ENCODE peak calls at places on chromosomes 11 and 22, in five cellular contexts. L is A549; M is neural progenitor cell; K is IMR-90; U is CD8-positive, alpha-beta T cell. S is an unnamed sample.

GRCh38 chr11:31645747-31646146 is 136.2 kb downstream of the ELP4 start:
- DNase-seq in L (peak; percentile 13), M (no peak), K (peak; percentile 88), U (no peak), S (peak; percentile 34)

GRCh38 chr11:41382927-41383326 is 76.5 kb downstream of the LRRC4C start:
- DNase-seq in L (no peak), M (peak; percentile 11), K (no peak), U (no peak), S (no peak)

GRCh38 chr22:44445307-44445680 is 52.7 kb downstream of the RTL6 start:
- DNase-seq in L (no peak), M (no peak), K (no peak), U (no peak), S (no peak)

GRCh38 chr11:126327280-126328000 is 23.6 kb downstream of the DCPS start:
- DNase-seq in L (no peak), M (no peak), K (no peak), U (no peak), S (no peak)

GRCh38 chr22:25758316-25758715 is 16.3 kb downstream of the MYO18B start:
- DNase-seq in L (no peak), M (no peak), K (no peak), U (no peak), S (no peak)

GRCh38 chr11:133134561-133135173 is 397.6 kb downstream of the OPCML start:
- DNase-seq in L (peak; percentile 8), M (peak; percentile 80), K (peak; percentile 4), U (peak; percentile 32), S (no peak)

GRCh38 chr22:38570841-38571364 is 920 bp upstream of the DMC1 start:
- DNase-seq in L (peak; percentile 9), M (peak; percentile 70), K (peak; percentile 17), U (peak; percentile 46), S (no peak)

GRCh38 chr11:1774886-1775285 is 11.2 kb upstream of the CTSD start:
- DNase-seq in L (no peak), M (no peak), K (no peak), U (no peak), S (no peak)

GRCh38 chr11:125402436-125402835 is 93.6 kb downstream of the FEZ1 start:
- DNase-seq in L (no peak), M (no peak), K (peak; percentile 73), U (no peak), S (no peak)

DNA sequence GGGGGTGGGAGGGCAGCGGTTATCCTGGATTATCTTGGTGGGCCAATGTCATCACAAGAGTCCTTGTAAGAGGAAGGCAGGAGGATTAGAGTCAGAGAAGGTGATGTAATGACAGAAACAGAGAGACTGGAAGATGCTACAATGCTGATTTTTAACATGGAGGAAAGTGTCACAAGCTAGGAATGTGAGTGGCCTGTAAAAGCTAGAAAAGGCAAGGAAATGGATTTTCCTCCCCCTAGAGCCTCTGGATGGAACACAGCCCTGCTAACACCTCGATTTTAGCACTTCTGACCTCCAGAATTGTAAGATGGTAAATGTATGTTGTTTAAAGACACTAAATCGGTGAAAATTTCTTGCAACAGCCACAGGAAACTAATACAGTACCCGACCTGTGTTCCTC is 109.3 kb downstream of the MN1 start:
- DNase-seq in L (no peak), M (no peak), K (peak; percentile 20), U (no peak), S (no peak)
- TF ChIP-seq CTCF in L (no peak), M (no peak), K (peak; percentile 18), U (no peak), S (no peak)

DNA sequence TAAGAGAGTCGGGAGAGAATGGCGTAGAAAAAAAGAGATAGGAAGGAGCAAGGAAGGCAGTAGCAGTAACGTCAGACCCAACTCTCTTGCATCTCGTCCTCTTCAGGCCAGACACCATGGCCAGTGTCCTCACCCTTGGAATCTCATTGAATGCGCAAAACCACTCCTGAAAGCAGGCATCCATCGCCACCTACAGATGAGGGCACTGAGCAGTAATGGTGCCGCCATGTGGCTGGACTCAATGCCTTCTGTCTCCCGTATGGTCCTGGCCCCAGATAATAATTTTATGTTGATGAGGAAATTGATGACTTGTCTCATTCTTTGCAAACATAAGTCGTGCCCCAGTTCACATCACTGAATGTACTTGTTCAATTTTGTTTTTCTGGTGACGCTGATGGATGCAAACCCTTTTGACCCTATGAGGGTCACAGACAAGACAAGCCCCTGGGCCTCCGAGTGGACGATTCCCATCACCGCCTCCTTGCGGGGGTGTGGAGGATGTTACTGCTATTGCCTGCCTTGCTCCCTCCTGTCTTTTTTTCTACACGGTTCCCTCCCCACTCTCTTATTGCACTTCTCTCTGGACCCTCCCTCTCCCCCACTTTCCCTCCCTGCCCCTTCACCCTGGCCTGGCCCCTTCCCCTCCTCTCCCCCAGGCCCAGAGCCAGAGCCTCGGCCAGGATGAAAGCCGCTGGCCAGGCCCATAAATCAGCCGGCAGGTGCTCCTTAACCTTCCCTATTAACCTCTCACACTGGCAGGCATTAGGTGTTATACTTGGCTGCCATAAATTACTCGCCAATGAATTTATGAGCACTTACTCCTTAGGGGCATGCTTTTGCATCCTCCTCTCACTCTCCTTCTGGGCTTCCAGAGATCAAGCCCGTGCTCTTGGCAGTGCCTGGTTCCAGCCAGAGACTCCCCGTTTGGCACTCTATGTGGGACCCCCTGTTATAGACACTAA is 18.1 kb upstream of the ALX4 start:
- DNase-seq in L (no peak), M (no peak), K (no peak), U (no peak), S (no peak)
- TF ChIP-seq CTCF in L (peak; percentile 1), M (peak; percentile 24), K (peak; percentile 16), U (no peak), S (peak; percentile 68)

DNA sequence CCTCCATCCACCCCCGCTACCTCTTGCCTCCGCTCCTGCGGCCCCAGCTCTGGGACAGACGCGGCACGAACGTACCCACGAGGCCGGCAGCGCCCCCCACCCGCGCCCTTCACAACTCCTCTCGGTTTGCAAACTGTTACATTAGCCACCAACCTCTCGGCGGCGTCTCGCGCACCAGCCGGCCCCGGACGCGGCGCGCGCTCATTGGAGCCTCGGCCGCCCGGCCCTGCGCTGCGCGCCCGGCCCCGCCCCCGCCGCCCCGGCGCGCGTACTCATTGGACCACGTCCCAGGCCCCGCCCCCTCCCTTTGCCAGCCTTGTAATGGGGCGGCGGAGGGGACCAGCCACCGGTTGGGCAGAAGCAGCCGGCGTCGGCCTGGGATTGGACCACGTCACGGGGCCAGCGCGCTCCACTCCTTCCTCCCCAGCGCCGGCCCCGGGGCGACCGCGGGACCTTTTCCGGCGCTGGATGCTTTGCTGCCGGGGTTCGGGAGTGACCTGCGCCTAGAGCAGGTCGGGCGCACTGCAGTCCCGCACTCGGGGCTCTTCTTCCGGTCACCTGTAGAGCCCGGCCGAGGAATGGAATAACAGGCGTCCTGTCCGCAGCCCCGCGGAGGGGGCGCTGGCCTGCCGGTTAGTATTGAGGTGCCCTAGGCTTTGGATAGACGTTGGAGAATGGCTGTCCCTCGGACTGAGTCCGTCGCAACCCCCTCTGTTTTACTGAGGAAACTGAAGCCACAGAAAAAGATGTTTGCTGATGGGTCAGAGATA is at the start of gene HYOU1:
- DNase-seq in L (peak; percentile 87), M (peak; percentile 100), K (peak; percentile 93), U (peak; percentile 98), S (peak; percentile 92)
- TF ChIP-seq CTCF in L (no peak), M (peak; percentile 50), K (peak; percentile 22), U (no peak), S (peak; percentile 30)

GRCh38 chr22:48686694-48687302 is 1140.9 kb downstream of the BRD1 start:
- DNase-seq in L (no peak), M (no peak), K (no peak), U (no peak), S (no peak)
- TF ChIP-seq CTCF in L (no peak), M (no peak), K (no peak), U (no peak), S (no peak)

DNA sequence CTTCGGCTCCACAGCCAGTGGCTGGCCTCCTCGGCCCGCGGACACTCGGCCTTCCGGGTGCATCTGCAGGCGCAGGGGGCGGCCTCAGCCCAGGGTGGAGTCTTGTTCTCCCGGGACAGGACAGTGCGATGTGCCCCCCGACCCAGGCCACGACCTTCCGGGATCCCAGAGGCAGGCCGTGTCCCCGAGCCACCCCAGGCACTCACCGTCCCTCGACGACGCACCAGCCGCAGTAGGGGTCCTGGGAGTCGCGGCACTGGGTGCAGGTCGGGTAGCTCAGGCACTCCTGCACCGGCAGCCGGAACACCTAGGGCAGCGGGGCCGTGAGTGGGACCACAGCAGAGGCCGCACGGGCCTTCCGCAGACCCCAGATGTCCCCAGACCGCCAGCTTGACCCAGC is 17.6 kb upstream of the MAPK11 start:
- DNase-seq in L (no peak), M (no peak), K (no peak), U (no peak), S (no peak)
- TF ChIP-seq CTCF in L (no peak), M (no peak), K (no peak), U (no peak), S (no peak)

GRCh38 chr11:63672156-63672463 is 934 bp upstream of the ATL3 start:
- DNase-seq in L (no peak), M (no peak), K (no peak), U (no peak), S (no peak)

GRCh38 chr11:63672934-63673539 is 1.9 kb upstream of the ATL3 start:
- DNase-seq in L (no peak), M (no peak), K (no peak), U (no peak), S (no peak)

GRCh38 chr11:63670077-63670737 is 969 bp downstream of the ATL3 start:
- DNase-seq in L (no peak), M (no peak), K (peak; percentile 45), U (no peak), S (no peak)

GRCh38 chr11:63670738-63671321 is 346 bp downstream of the ATL3 start:
- DNase-seq in L (peak; percentile 62), M (peak; percentile 74), K (no peak), U (peak; percentile 46), S (no peak)

GRCh38 chr11:63671322-63672155 is at the start of gene ATL3:
- DNase-seq in L (peak; percentile 90), M (peak; percentile 98), K (peak; percentile 93), U (peak; percentile 98), S (peak; percentile 79)
- TF ChIP-seq CTCF in L (no peak), M (no peak), K (peak; percentile 33), U (no peak), S (peak; percentile 7)

DNA sequence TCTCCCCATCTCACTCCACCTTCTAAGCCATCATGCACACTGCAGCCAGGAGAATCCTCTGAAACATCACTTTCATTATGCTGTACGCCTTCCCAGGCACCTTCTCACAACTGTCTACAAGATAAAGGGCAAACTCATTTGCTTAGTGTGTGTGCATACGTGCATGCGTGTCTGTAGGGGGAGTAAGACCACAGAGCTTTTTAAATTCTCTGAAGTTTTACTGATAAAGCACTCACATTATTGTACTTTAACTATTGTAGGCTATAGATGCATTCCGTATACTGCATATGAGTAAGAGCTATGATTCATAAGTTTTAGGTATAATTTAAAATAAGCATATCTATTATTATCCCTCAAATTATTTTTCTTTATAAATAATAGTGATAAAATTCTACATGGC is 15.3 kb upstream of the ANKK1 start:
- DNase-seq in L (no peak), M (no peak), K (peak; percentile 38), U (no peak), S (no peak)
- TF ChIP-seq CTCF in L (no peak), M (peak; percentile 22), K (peak; percentile 17), U (no peak), S (no peak)

GRCh38 chr22:37196539-37197450 is 8.7 kb upstream of the C1QTNF6 start:
- DNase-seq in L (peak; percentile 77), M (peak; percentile 25), K (peak; percentile 79), U (no peak), S (peak; percentile 73)
- TF ChIP-seq CTCF in L (no peak), M (no peak), K (peak; percentile 5), U (no peak), S (peak; percentile 13)

GRCh38 chr11:35045219-35045819 is 93.7 kb upstream of the CD44 start:
- DNase-seq in L (no peak), M (no peak), K (no peak), U (peak; percentile 79), S (no peak)
- TF ChIP-seq CTCF in L (no peak), M (no peak), K (no peak), U (no peak), S (no peak)